ENCODE peak calls at places on chromosomes 3 and 15, in nine cellular contexts. E, R, J, Q, V, P, G, S and Y are unnamed samples.

GRCh38 chr15:71396536-71397125 is 281.4 kb downstream of the THSD4 start:
- DNase-seq in R (no peak), P (no peak), J (no peak), E (no peak), S (no peak), Q (no peak), V (no peak), G (no peak), Y (no peak)

GRCh38 chr3:183698760-183699159 is 1.2 kb downstream of the YEATS2 start:
- DNase-seq in J (peak), P (no peak), E (peak), Q (no peak), G (no peak), V (peak), R (no peak), S (no peak), Y (no peak)

GRCh38 chr15:89072277-89072869 is 15.9 kb upstream of the ABHD2 start:
- DNase-seq in Q (no peak), E (no peak), P (no peak), G (no peak), V (no peak), S (no peak), R (no peak), J (no peak), Y (no peak)

GRCh38 chr15:75836953-75837321 is 6.3 kb upstream of the UBE2Q2 start:
- DNase-seq in V (peak), G (no peak), S (no peak), J (no peak), Q (peak), R (no peak), P (peak), E (no peak), Y (peak)

GRCh38 chr15:77706482-77707244 is 74.0 kb upstream of the LINGO1 start:
- DNase-seq in Q (no peak), R (no peak), V (no peak), J (no peak), P (no peak), S (no peak), E (no peak), G (no peak), Y (no peak)

GRCh38 chr15:93035953-93036810 is 52.8 kb downstream of the RGMA start:
- DNase-seq in S (peak), R (no peak), V (peak), E (peak), G (no peak), J (no peak), Q (peak), P (no peak), Y (no peak)

GRCh38 chr3:14418670-14419250 is 16.4 kb downstream of the SLC6A6 start:
- DNase-seq in E (no peak), V (peak), J (no peak), Q (no peak), S (no peak), G (no peak), R (no peak), P (no peak), Y (no peak)

GRCh38 chr3:95971573-95971972 is 842.8 kb upstream of the EPHA6 start:
- DNase-seq in Q (no peak), P (no peak), G (no peak), R (no peak), E (no peak), V (no peak), S (no peak), J (no peak), Y (no peak)

GRCh38 chr3:139491966-139492365 is 15.7 kb upstream of the RBP2 start:
- DNase-seq in R (no peak), E (no peak), V (no peak), Q (peak), S (peak), P (no peak), G (no peak), J (no peak), Y (no peak)

GRCh38 chr3:136428167-136428566 is 178.0 kb downstream of the PCCB start:
- DNase-seq in J (no peak), R (no peak), E (peak), V (no peak), P (no peak), G (no peak), Q (no peak), S (no peak), Y (no peak)

GRCh38 chr3:139672247-139672646 is 5.5 kb downstream of the NMNAT3 start:
- DNase-seq in V (no peak), S (no peak), R (no peak), E (no peak), Q (no peak), P (no peak), J (no peak), G (no peak), Y (no peak)

GRCh38 chr3:13620281-13620680 is 71.4 kb downstream of the FBLN2 start:
- DNase-seq in V (no peak), P (no peak), G (no peak), R (no peak), J (no peak), E (no peak), S (no peak), Q (no peak), Y (no peak)

GRCh38 chr15:82060817-82061216 is 15.0 kb upstream of the MEX3B start:
- DNase-seq in Q (no peak), P (no peak), E (no peak), J (no peak), V (no peak), S (no peak), G (no peak), R (no peak), Y (no peak)

GRCh38 chr3:101725192-101725889 is 927 bp downstream of the CEP97 start:
- DNase-seq in P (no peak), S (peak), E (peak), J (peak), V (peak), G (no peak), R (peak), Q (no peak), Y (no peak)

GRCh38 chr15:45635191-45635638 is 386 bp downstream of the SQOR start:
- DNase-seq in E (peak), S (no peak), G (peak), J (peak), P (no peak), R (peak), V (peak), Q (peak), Y (no peak)

GRCh38 chr15:78889000-78889399 is 16.3 kb downstream of the MORF4L1 start:
- DNase-seq in S (no peak), Q (no peak), G (no peak), R (no peak), P (no peak), V (no peak), E (no peak), J (no peak), Y (no peak)

GRCh38 chr3:99817047-99817436 is 620 bp upstream of the CMSS1 start:
- DNase-seq in Q (no peak), P (no peak), G (no peak), E (no peak), S (peak), R (peak), V (no peak), J (no peak), Y (no peak)

GRCh38 chr15:33729648-33730047 is 238.6 kb upstream of the CHRM5 start:
- DNase-seq in S (no peak), G (no peak), V (no peak), J (no peak), Q (no peak), E (peak), R (no peak), P (no peak), Y (no peak)

GRCh38 chr3:195807681-195808121 is 4.0 kb downstream of the MUC4 start:
- DNase-seq in Q (no peak), G (no peak), P (no peak), E (no peak), S (no peak), V (no peak), R (no peak), J (no peak), Y (no peak)

GRCh38 chr3:57151021-57151449 is 14.1 kb downstream of the IL17RD start:
- DNase-seq in Q (no peak), P (peak), G (no peak), J (no peak), E (no peak), V (no peak), S (no peak), R (no peak), Y (no peak)

GRCh38 chr15:49758456-49758855 is 137.6 kb downstream of the DTWD1 start:
- DNase-seq in Q (no peak), G (no peak), S (no peak), E (no peak), R (no peak), P (no peak), V (no peak), J (no peak), Y (no peak)

GRCh38 chr15:100114526-100114925 is 227.2 kb downstream of the ADAMTS17 start:
- DNase-seq in G (no peak), Q (no peak), J (peak), P (peak), S (no peak), V (peak), R (no peak), E (peak), Y (no peak)

GRCh38 chr3:43319364-43319763 is 33.0 kb downstream of the SNRK start:
- DNase-seq in J (peak), E (no peak), P (no peak), R (no peak), V (no peak), S (no peak), G (no peak), Q (no peak), Y (no peak)

GRCh38 chr3:145557405-145557804 is 603.6 kb downstream of the PLOD2 start:
- DNase-seq in S (no peak), J (peak), E (no peak), V (peak), P (peak), Q (no peak), G (no peak), R (no peak), Y (no peak)

GRCh38 chr3:10568549-10568948 is 63.2 kb upstream of the ATP2B2 start:
- DNase-seq in S (no peak), G (no peak), P (no peak), R (no peak), Q (no peak), V (no peak), E (no peak), J (no peak), Y (no peak)

GRCh38 chr3:113927556-113927955 is 20.3 kb upstream of the ZDHHC23 start:
- DNase-seq in P (no peak), V (no peak), R (no peak), G (no peak), S (no peak), E (no peak), J (no peak), Q (no peak), Y (no peak)

GRCh38 chr3:133611534-133611933 is 38.0 kb downstream of the CDV3 start:
- DNase-seq in S (no peak), E (no peak), G (no peak), P (no peak), J (no peak), V (no peak), R (no peak), Q (no peak), Y (no peak)

GRCh38 chr15:83061680-83062079 is 5.4 kb downstream of the BTBD1 start:
- DNase-seq in V (no peak), R (no peak), E (no peak), Q (no peak), J (no peak), S (no peak), P (no peak), G (no peak), Y (peak)

GRCh38 chr15:77440378-77440999 is 19.8 kb downstream of the HMG20A start:
- DNase-seq in S (no peak), V (no peak), G (no peak), J (no peak), E (no peak), P (peak), Q (no peak), R (no peak), Y (no peak)

GRCh38 chr3:107670991-107671390 is 148.2 kb downstream of the BBX start:
- DNase-seq in G (no peak), P (no peak), R (no peak), S (no peak), V (no peak), Q (no peak), E (no peak), J (no peak), Y (no peak)

GRCh38 chr15:92163641-92164040 is 230.0 kb upstream of the ST8SIA2 start:
- DNase-seq in S (no peak), R (no peak), V (no peak), J (no peak), Q (no peak), P (no peak), G (no peak), E (no peak), Y (no peak)

GRCh38 chr3:52036829-52037228 is 19.5 kb downstream of the DUSP7 start:
- DNase-seq in J (no peak), G (no peak), P (no peak), R (no peak), E (peak), Q (no peak), V (no peak), S (peak), Y (no peak)
- TF ChIP-seq CTCF in J (no peak), G (no peak), P (peak), R (no peak), E (no peak), Q (no peak), V (no peak), S (peak), Y (no peak)

DNA sequence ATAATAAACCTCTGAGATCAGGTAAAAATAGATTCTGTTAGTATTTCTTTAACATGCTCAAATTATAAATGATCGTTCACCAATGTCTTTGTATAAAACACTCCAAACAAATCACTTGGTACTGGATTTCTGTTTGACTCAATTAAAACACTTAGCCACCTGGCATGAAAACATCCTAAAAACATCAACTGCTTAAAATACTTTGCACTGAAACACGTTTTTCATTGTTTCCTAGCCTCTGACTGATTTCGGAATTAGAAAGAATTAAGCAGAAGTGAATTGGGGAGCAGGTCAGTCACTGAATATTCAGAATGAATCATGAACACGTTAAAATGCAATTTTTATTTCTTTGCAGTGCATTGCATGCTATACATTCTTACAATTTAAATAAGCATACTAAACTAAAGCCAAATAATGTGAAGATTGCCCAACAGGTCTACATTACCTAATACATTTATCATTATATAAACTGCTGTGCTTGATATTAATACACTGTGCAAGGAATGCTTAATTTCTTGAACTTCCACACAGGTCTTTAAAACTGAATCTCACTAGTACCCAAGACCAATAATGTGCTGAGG is 1.6 kb downstream of the THRB start:
- DNase-seq in V (no peak), J (no peak), S (no peak), E (no peak), P (no peak), G (no peak), R (no peak), Q (no peak), Y (no peak)
- H3K4me3 ChIP-seq in V (no peak), J (peak), S (peak), E (no peak), P (no peak), G (peak), R (no peak), Q (no peak), Y (no peak)

DNA sequence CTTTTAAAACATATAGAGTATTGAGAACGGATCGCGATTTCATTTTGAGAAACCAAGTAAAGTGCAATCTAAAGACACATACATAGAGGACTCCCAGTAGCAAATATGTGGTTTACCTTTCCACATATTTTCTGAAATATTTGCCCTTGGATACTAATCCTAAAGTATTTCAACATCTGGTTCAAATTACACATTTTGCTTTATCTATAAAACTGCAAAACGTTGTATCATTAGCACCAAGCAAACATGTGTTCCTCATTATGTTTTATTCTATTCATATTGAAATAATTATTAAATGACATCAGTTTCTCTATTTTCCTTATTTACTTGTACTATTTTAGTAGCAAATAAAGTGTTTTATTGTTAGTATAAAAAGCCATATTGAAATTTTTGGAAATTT is 776.6 kb downstream of the ROBO2 start:
- DNase-seq in S (no peak), J (no peak), P (no peak), E (no peak), G (no peak), R (no peak), Q (no peak), V (no peak), Y (no peak)
- TF ChIP-seq CTCF in S (no peak), J (no peak), P (no peak), E (no peak), G (no peak), R (no peak), Q (no peak), V (no peak), Y (no peak)

GRCh38 chr3:122992628-122993570 is 34.7 kb downstream of the SEMA5B start:
- DNase-seq in E (no peak), S (no peak), Q (no peak), G (no peak), R (no peak), V (no peak), J (no peak), P (no peak), Y (no peak)
- H3K4me3 ChIP-seq in E (no peak), S (no peak), Q (no peak), G (no peak), R (no peak), V (no peak), J (no peak), P (no peak), Y (no peak)

GRCh38 chr15:68220967-68221366 is 8.6 kb downstream of the CLN6 start:
- DNase-seq in Q (peak), G (no peak), P (no peak), J (no peak), S (no peak), E (no peak), V (no peak), R (no peak), Y (no peak)

GRCh38 chr15:68224108-68224507 is 5.4 kb downstream of the CLN6 start:
- DNase-seq in S (no peak), P (no peak), V (no peak), G (no peak), R (no peak), J (no peak), Q (peak), E (no peak), Y (no peak)

GRCh38 chr15:68220489-68220888 is 9.0 kb downstream of the CLN6 start:
- DNase-seq in Q (no peak), S (no peak), V (no peak), J (no peak), G (no peak), P (no peak), R (no peak), E (no peak), Y (no peak)

GRCh38 chr15:68224546-68225250 is 4.8 kb downstream of the CLN6 start:
- DNase-seq in V (no peak), Q (peak), P (no peak), R (no peak), J (no peak), E (no peak), S (peak), G (no peak), Y (no peak)

GRCh38 chr15:68223171-68223570 is 6.4 kb downstream of the CLN6 start:
- DNase-seq in R (no peak), P (no peak), G (no peak), V (no peak), S (peak), J (no peak), E (no peak), Q (peak), Y (no peak)
- TF ChIP-seq CTCF in R (no peak), P (no peak), G (no peak), V (no peak), S (no peak), J (no peak), E (no peak), Q (no peak), Y (no peak)

DNA sequence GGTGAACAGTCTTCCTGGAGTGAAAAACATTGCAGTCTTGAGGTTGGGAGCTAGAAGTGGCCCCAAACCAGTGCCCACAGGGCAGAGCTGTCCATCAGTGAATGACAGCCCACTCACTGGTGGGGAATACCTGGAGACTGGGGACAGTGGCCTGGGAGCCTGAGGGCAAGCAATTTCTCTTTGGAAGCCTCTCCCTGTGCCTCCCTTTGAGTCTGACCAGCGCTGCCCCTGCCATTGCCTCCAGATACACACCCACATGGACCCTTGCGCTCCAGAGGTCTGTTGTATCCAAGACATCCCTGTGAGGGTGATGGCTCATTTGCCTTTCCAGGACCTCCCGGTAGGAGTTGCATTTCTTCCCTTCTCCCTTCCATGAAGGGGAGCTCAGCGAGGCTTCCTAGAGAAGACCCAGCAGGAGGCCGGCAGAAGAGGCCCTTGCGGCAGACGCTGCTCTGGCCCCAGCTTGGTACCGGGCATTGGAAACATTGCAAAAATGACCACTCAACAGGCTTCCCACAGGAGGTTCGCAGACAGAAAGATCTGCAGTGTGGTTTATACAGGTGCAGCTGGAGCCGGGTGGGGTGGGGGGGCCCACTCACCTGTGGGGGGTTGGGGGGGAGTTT is 38.5 kb downstream of the KLF13 start:
- DNase-seq in V (no peak), Q (no peak), R (no peak), J (no peak), P (no peak), S (no peak), E (no peak), G (no peak), Y (no peak)
- H3K4me3 ChIP-seq in V (no peak), Q (no peak), R (peak), J (peak), P (no peak), S (no peak), E (no peak), G (peak), Y (no peak)